ENCODE peak calls at places on chromosomes 6 and 20, in ten cellular contexts. R is endothelial cell; B is RWPE2; M is CD4-positive, alpha-beta T cell; F is cardiac fibroblast; G is stomach; H is GM10248; L is AG10803; V is pancreas; P is heart left ventricle. D is an unnamed sample.

GRCh38 chr6:15369838-15370237 is 124.0 kb downstream of the JARID2 start:
- DNase-seq in R (no peak), B (no peak), M (no peak), F (no peak), G (no peak), H (no peak), L (peak; percentile 56), V (no peak), P (no peak), D (no peak)

GRCh38 chr6:24448828-24449525 is 40.4 kb downstream of the GPLD1 start:
- DNase-seq in R (no peak), B (no peak), M (no peak), F (no peak), G (no peak), H (no peak), L (no peak), V (no peak), P (no peak), D (no peak)

GRCh38 chr20:10521068-10521834 is 86.1 kb downstream of the SLX4IP start:
- DNase-seq in R (no peak), B (no peak), M (no peak), F (peak; percentile 70), G (no peak), H (no peak), L (peak; percentile 72), V (no peak), P (no peak), D (no peak)

GRCh38 chr6:33952016-33952415 is 148.2 kb upstream of the MLN start:
- DNase-seq in R (no peak), B (no peak), M (no peak), F (no peak), G (no peak), H (no peak), L (no peak), V (no peak), P (no peak), D (no peak)

GRCh38 chr6:10695086-10695657 is 400 bp downstream of the PAK1IP1 start:
- DNase-seq in R (no peak), B (no peak), M (no peak), F (no peak), G (no peak), H (no peak), L (no peak), V (no peak), P (no peak), D (no peak)

GRCh38 chr20:46174469-46175126 is 56.5 kb downstream of the CD40 start:
- DNase-seq in R (peak; percentile 87), B (no peak), M (peak; percentile 64), F (peak; percentile 65), G (peak; percentile 75), H (peak; percentile 91), L (peak; percentile 42), V (peak; percentile 62), P (peak; percentile 77), D (peak; percentile 90)

GRCh38 chr20:45355685-45356084 is 7.3 kb upstream of the SYS1 start:
- DNase-seq in R (no peak), B (no peak), M (no peak), F (no peak), G (no peak), H (no peak), L (no peak), V (no peak), P (no peak), D (no peak)

GRCh38 chr6:145559836-145560235 is 175.5 kb downstream of the EPM2A start:
- DNase-seq in R (no peak), B (no peak), M (no peak), F (no peak), G (no peak), H (no peak), L (no peak), V (no peak), P (no peak), D (no peak)

GRCh38 chr20:16106191-16106849 is 466.9 kb downstream of the KIF16B start:
- DNase-seq in R (no peak), B (no peak), M (no peak), F (no peak), G (no peak), H (no peak), L (no peak), V (no peak), P (no peak), D (no peak)

GRCh38 chr6:31795616-31796298 is at the start of gene VARS1:
- DNase-seq in R (peak; percentile 82), B (peak; percentile 89), M (peak; percentile 80), F (peak; percentile 94), G (peak; percentile 94), H (peak; percentile 97), L (peak; percentile 89), V (peak; percentile 92), P (peak; percentile 96), D (peak; percentile 94)

GRCh38 chr6:27650620-27651370 is 177.9 kb upstream of the ZNF184 start:
- DNase-seq in R (peak; percentile 78), B (no peak), M (no peak), F (peak; percentile 57), G (no peak), H (peak; percentile 74), L (no peak), V (no peak), P (no peak), D (no peak)

GRCh38 chr6:137148291-137149076 is 25.0 kb downstream of the IL22RA2 start:
- DNase-seq in R (no peak), B (no peak), M (no peak), F (peak; percentile 12), G (no peak), H (no peak), L (peak; percentile 52), V (no peak), P (no peak), D (no peak)

GRCh38 chr20:38156280-38156679 is 8.8 kb downstream of the TGM2 start:
- DNase-seq in R (no peak), B (no peak), M (no peak), F (no peak), G (no peak), H (no peak), L (no peak), V (no peak), P (no peak), D (no peak)

GRCh38 chr6:39876111-39876510 is 58.2 kb downstream of the MOCS1 start:
- DNase-seq in R (no peak), B (no peak), M (no peak), F (no peak), G (no peak), H (no peak), L (no peak), V (no peak), P (no peak), D (no peak)

GRCh38 chr6:39873439-39873838 is 60.8 kb downstream of the MOCS1 start:
- DNase-seq in R (no peak), B (no peak), M (no peak), F (no peak), G (no peak), H (no peak), L (no peak), V (no peak), P (no peak), D (no peak)

GRCh38 chr6:39867592-39867991 is 66.7 kb downstream of the MOCS1 start:
- DNase-seq in R (no peak), B (no peak), M (no peak), F (no peak), G (no peak), H (no peak), L (no peak), V (no peak), P (no peak), D (no peak)

GRCh38 chr6:39865011-39865888 is 69.0 kb downstream of the MOCS1 start:
- DNase-seq in R (peak; percentile 66), B (no peak), M (peak; percentile 19), F (peak; percentile 75), G (peak; percentile 81), H (peak; percentile 75), L (peak; percentile 48), V (peak; percentile 60), P (peak; percentile 73), D (peak; percentile 72)

DNA sequence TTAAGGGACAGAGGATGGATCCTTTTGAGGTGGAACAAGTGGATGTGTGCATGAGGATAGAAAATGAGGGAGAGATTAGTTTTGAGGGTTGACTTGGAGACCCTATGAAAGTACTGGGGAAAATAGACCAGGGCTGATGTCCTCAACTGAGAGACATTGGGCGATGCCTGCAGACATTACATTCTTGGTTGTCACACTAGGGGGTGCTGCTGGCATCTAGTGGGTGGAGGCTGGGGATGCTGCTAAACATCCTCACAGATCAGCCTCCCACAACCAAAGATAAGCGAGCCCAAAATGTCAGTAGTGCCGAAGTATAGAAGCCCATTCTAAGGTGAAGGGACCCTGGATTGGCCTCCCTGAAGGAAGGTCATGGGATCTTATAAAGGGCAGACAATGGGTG is 63.3 kb downstream of the MOCS1 start:
- DNase-seq in R (no peak), B (no peak), M (no peak), F (no peak), G (no peak), H (no peak), L (no peak), V (no peak), P (no peak), D (no peak)
- TF ChIP-seq CTCF in R (no peak), B (no peak), M (no peak), F (peak; percentile 30), G (no peak), H (no peak), L (no peak), V (no peak), P (no peak), D (peak; percentile 4)

DNA sequence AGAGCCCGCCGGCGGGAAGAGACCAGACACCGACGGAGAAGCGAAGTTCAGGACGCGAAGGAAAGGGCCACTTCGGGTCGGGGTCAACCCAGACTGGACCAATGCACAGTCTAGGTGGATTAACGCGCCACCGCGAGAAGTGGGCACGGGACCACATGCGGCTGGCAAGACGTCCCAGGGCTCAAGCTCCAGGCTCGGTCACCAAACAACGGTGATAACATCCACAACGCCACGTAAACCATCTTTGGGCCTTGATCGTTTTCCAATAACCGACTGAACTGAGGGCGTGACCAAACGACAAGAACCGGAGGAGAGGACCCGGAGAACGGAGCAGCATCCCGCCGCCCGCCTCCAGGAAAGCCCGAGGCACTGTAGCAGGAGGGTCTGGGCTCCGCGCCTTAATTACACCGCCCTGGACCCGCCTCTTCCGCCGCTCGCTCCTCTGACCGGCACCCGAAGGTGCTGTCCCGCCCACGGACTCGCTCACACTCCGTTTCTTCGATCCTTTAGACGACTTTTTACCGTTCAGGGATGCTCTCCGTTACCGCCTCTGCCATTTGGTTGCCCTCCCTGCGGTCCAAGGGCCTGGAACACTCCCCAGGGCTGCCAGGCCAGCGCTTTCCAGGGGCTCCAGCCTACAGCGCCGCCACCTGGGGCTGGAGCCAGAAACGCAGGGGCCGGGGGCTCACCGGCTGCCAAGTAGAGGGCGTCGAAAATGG is 44.1 kb downstream of the DPPA5 start:
- DNase-seq in R (peak; percentile 63), B (peak; percentile 74), M (peak; percentile 18), F (peak; percentile 65), G (peak; percentile 65), H (peak; percentile 89), L (peak; percentile 45), V (peak; percentile 61), P (peak; percentile 45), D (peak; percentile 37)
- TF ChIP-seq CTCF in R (no peak), B (peak; percentile 76), M (peak; percentile 43), F (peak; percentile 59), G (peak; percentile 12), H (peak; percentile 68), L (peak; percentile 43), V (peak; percentile 12), P (peak; percentile 38), D (no peak)

GRCh38 chr6:4944325-4944724 is 59.5 kb downstream of the RPP40 start:
- DNase-seq in R (no peak), B (no peak), M (no peak), F (no peak), G (no peak), H (no peak), L (no peak), V (no peak), P (no peak), D (no peak)
- TF ChIP-seq CTCF in R (no peak), B (no peak), M (no peak), F (no peak), G (no peak), H (no peak), L (no peak), V (no peak), P (no peak), D (no peak)

GRCh38 chr6:12636336-12636735 is 80.2 kb upstream of the PHACTR1 start:
- DNase-seq in R (no peak), B (no peak), M (no peak), F (no peak), G (no peak), H (no peak), L (no peak), V (no peak), P (no peak), D (no peak)
- TF ChIP-seq CTCF in R (peak; percentile 38), B (peak; percentile 10), M (no peak), F (peak; percentile 7), G (no peak), H (no peak), L (peak; percentile 25), V (no peak), P (no peak), D (no peak)

D was measured in D721Med.